ENCODE peak calls at places on chromosomes 16 and 17, in seven cellular contexts. One of them, this sample, is unnamed.

GRCh38 chr16:10744370-10745030 is 858 bp downstream of the NUBP1 start:
- DNase-seq in psoas muscle: peak
- DNase-seq in CD8-positive, alpha-beta T cell: no peak
- DNase-seq in GM12878: no peak
- DNase-seq in endodermal cell: no peak
- DNase-seq in kidney: no peak
- DNase-seq in heart left ventricle: no peak
- DNase-seq in this sample: no peak

GRCh38 chr16:31700530-31701388 is 172.8 kb upstream of the ZNF267 start:
- DNase-seq in CD8-positive, alpha-beta T cell: peak
- DNase-seq in psoas muscle: peak
- DNase-seq in GM12878: peak
- DNase-seq in endodermal cell: peak
- DNase-seq in heart left ventricle: peak
- DNase-seq in kidney: peak
- DNase-seq in this sample: peak

GRCh38 chr17:31068291-31068690 is 26.5 kb upstream of the NF1 start:
- DNase-seq in heart left ventricle: no peak
- DNase-seq in GM12878: no peak
- DNase-seq in endodermal cell: peak
- DNase-seq in CD8-positive, alpha-beta T cell: peak
- DNase-seq in psoas muscle: no peak
- DNase-seq in kidney: no peak
- DNase-seq in this sample: no peak

GRCh38 chr17:50469005-50469605 is 425 bp upstream of the CHAD start:
- DNase-seq in endodermal cell: peak
- DNase-seq in psoas muscle: peak
- DNase-seq in CD8-positive, alpha-beta T cell: no peak
- DNase-seq in kidney: peak
- DNase-seq in GM12878: no peak
- DNase-seq in heart left ventricle: no peak
- DNase-seq in this sample: peak

GRCh38 chr16:88936008-88936912 is 40.7 kb downstream of the CBFA2T3 start:
- DNase-seq in GM12878: no peak
- DNase-seq in endodermal cell: no peak
- DNase-seq in psoas muscle: no peak
- DNase-seq in kidney: no peak
- DNase-seq in heart left ventricle: no peak
- DNase-seq in CD8-positive, alpha-beta T cell: no peak
- DNase-seq in this sample: peak

GRCh38 chr16:1530883-1531637 is 2.4 kb upstream of the TMEM204 start:
- DNase-seq in heart left ventricle: peak
- DNase-seq in CD8-positive, alpha-beta T cell: no peak
- DNase-seq in endodermal cell: no peak
- DNase-seq in GM12878: no peak
- DNase-seq in kidney: peak
- DNase-seq in psoas muscle: peak
- DNase-seq in this sample: peak

GRCh38 chr17:37743875-37744632 is 805 bp downstream of the HNF1B start:
- DNase-seq in heart left ventricle: no peak
- DNase-seq in GM12878: no peak
- DNase-seq in psoas muscle: no peak
- DNase-seq in CD8-positive, alpha-beta T cell: no peak
- DNase-seq in endodermal cell: peak
- DNase-seq in kidney: peak
- DNase-seq in this sample: no peak

GRCh38 chr17:6927290-6927844 is 68.5 kb upstream of the ALOX12 start:
- DNase-seq in kidney: no peak
- DNase-seq in CD8-positive, alpha-beta T cell: no peak
- DNase-seq in psoas muscle: no peak
- DNase-seq in GM12878: no peak
- DNase-seq in heart left ventricle: no peak
- DNase-seq in endodermal cell: no peak
- DNase-seq in this sample: no peak

GRCh38 chr16:21185659-21186325 is 25.6 kb downstream of the ZP2 start:
- DNase-seq in CD8-positive, alpha-beta T cell: no peak
- DNase-seq in heart left ventricle: no peak
- DNase-seq in psoas muscle: no peak
- DNase-seq in GM12878: no peak
- DNase-seq in kidney: no peak
- DNase-seq in endodermal cell: no peak
- DNase-seq in this sample: no peak

GRCh38 chr17:17567631-17568030 is 23.9 kb downstream of the PEMT start:
- DNase-seq in GM12878: no peak
- DNase-seq in psoas muscle: peak
- DNase-seq in heart left ventricle: peak
- DNase-seq in CD8-positive, alpha-beta T cell: no peak
- DNase-seq in endodermal cell: no peak
- DNase-seq in kidney: no peak
- DNase-seq in this sample: peak

GRCh38 chr16:49183911-49184310 is 97.7 kb downstream of the CBLN1 start:
- DNase-seq in kidney: no peak
- DNase-seq in psoas muscle: no peak
- DNase-seq in endodermal cell: peak
- DNase-seq in GM12878: no peak
- DNase-seq in CD8-positive, alpha-beta T cell: no peak
- DNase-seq in heart left ventricle: no peak
- DNase-seq in this sample: no peak

GRCh38 chr16:72434159-72434558 is 262.2 kb upstream of the PMFBP1 start:
- DNase-seq in kidney: no peak
- DNase-seq in endodermal cell: no peak
- DNase-seq in CD8-positive, alpha-beta T cell: no peak
- DNase-seq in psoas muscle: no peak
- DNase-seq in GM12878: no peak
- DNase-seq in heart left ventricle: no peak
- DNase-seq in this sample: no peak

GRCh38 chr17:43020030-43020621 is 2.1 kb downstream of the VAT1 start:
- DNase-seq in kidney: peak
- DNase-seq in CD8-positive, alpha-beta T cell: no peak
- DNase-seq in endodermal cell: peak
- DNase-seq in GM12878: no peak
- DNase-seq in heart left ventricle: no peak
- DNase-seq in psoas muscle: no peak
- DNase-seq in this sample: no peak

GRCh38 chr17:80101160-80101945 is at the start of gene GAA:
- DNase-seq in CD8-positive, alpha-beta T cell: peak
- DNase-seq in GM12878: peak
- DNase-seq in heart left ventricle: peak
- DNase-seq in endodermal cell: peak
- DNase-seq in psoas muscle: peak
- DNase-seq in kidney: peak
- DNase-seq in this sample: peak

GRCh38 chr16:72673118-72673517 is 374.8 kb downstream of the ZFHX3 start:
- DNase-seq in CD8-positive, alpha-beta T cell: no peak
- DNase-seq in psoas muscle: no peak
- DNase-seq in GM12878: no peak
- DNase-seq in heart left ventricle: no peak
- DNase-seq in kidney: no peak
- DNase-seq in endodermal cell: no peak
- DNase-seq in this sample: no peak

GRCh38 chr17:79075433-79075805 is 795 bp downstream of the ENGASE start:
- DNase-seq in kidney: no peak
- DNase-seq in heart left ventricle: no peak
- DNase-seq in endodermal cell: no peak
- DNase-seq in CD8-positive, alpha-beta T cell: peak
- DNase-seq in psoas muscle: no peak
- DNase-seq in GM12878: no peak
- DNase-seq in this sample: no peak

GRCh38 chr17:14303343-14304221 is 2.7 kb downstream of the HS3ST3B1 start:
- DNase-seq in heart left ventricle: no peak
- DNase-seq in GM12878: no peak
- DNase-seq in CD8-positive, alpha-beta T cell: peak
- DNase-seq in psoas muscle: no peak
- DNase-seq in kidney: no peak
- DNase-seq in endodermal cell: peak
- DNase-seq in this sample: no peak

GRCh38 chr16:77437859-77438258 is 3.0 kb upstream of the ADAMTS18 start:
- DNase-seq in kidney: no peak
- DNase-seq in endodermal cell: no peak
- DNase-seq in heart left ventricle: no peak
- DNase-seq in psoas muscle: no peak
- DNase-seq in CD8-positive, alpha-beta T cell: no peak
- DNase-seq in GM12878: no peak
- DNase-seq in this sample: no peak

GRCh38 chr17:39922006-39922405 is 3.6 kb upstream of the GSDMB start:
- DNase-seq in kidney: no peak
- DNase-seq in CD8-positive, alpha-beta T cell: no peak
- DNase-seq in GM12878: no peak
- DNase-seq in psoas muscle: no peak
- DNase-seq in heart left ventricle: no peak
- DNase-seq in endodermal cell: no peak
- DNase-seq in this sample: no peak

GRCh38 chr17:81418710-81419332 is 23.6 kb downstream of the BAHCC1 start:
- DNase-seq in endodermal cell: no peak
- DNase-seq in heart left ventricle: no peak
- DNase-seq in GM12878: no peak
- DNase-seq in kidney: no peak
- DNase-seq in psoas muscle: no peak
- DNase-seq in CD8-positive, alpha-beta T cell: no peak
- DNase-seq in this sample: no peak

GRCh38 chr17:19269102-19269501 is 31.9 kb downstream of the EPN2 start:
- DNase-seq in kidney: no peak
- DNase-seq in endodermal cell: no peak
- DNase-seq in psoas muscle: no peak
- DNase-seq in CD8-positive, alpha-beta T cell: no peak
- DNase-seq in heart left ventricle: no peak
- DNase-seq in GM12878: no peak
- DNase-seq in this sample: no peak

GRCh38 chr17:17346428-17347233 is 43.5 kb downstream of the NT5M start:
- DNase-seq in GM12878: no peak
- DNase-seq in endodermal cell: peak
- DNase-seq in heart left ventricle: no peak
- DNase-seq in psoas muscle: no peak
- DNase-seq in CD8-positive, alpha-beta T cell: no peak
- DNase-seq in kidney: no peak
- DNase-seq in this sample: no peak

GRCh38 chr17:19294443-19294842 is 57.3 kb downstream of the EPN2 start:
- DNase-seq in heart left ventricle: no peak
- DNase-seq in kidney: no peak
- DNase-seq in psoas muscle: no peak
- DNase-seq in GM12878: no peak
- DNase-seq in endodermal cell: no peak
- DNase-seq in CD8-positive, alpha-beta T cell: no peak
- DNase-seq in this sample: no peak

GRCh38 chr17:40886090-40886489 is 1.0 kb upstream of the KRT20 start:
- DNase-seq in GM12878: no peak
- DNase-seq in psoas muscle: no peak
- DNase-seq in CD8-positive, alpha-beta T cell: no peak
- DNase-seq in heart left ventricle: no peak
- DNase-seq in endodermal cell: no peak
- DNase-seq in kidney: no peak
- DNase-seq in this sample: no peak

DNA sequence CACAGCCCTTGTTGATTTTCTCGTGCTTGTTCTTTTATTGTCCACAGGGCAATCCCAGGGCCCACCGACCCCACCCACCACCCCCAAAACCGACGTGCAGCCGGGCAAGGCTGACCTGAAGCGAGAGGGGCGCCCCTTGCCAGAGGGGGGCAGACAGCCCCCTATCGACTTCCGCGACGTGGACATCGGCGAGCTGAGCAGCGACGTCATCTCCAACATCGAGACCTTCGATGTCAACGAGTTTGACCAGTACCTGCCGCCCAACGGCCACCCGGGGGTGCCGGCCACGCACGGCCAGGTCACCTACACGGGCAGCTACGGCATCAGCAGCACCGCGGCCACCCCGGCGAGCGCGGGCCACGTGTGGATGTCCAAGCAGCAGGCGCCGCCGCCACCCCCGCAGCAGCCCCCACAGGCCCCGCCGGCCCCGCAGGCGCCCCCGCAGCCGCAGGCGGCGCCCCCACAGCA is 2.7 kb downstream of the SOX9 start:
- DNase-seq in GM12878: no peak
- DNase-seq in psoas muscle: no peak
- DNase-seq in endodermal cell: peak
- DNase-seq in heart left ventricle: no peak
- DNase-seq in kidney: no peak
- DNase-seq in CD8-positive, alpha-beta T cell: no peak
- DNase-seq in this sample: no peak
- H3K27ac ChIP-seq in GM12878: no peak
- H3K27ac ChIP-seq in psoas muscle: no peak
- H3K27ac ChIP-seq in endodermal cell: no peak
- H3K27ac ChIP-seq in heart left ventricle: no peak
- H3K27ac ChIP-seq in kidney: no peak
- H3K27ac ChIP-seq in CD8-positive, alpha-beta T cell: no peak
- H3K27ac ChIP-seq in this sample: no peak

GRCh38 chr17:1423456-1424135 is 23.6 kb upstream of the YWHAE start:
- DNase-seq in CD8-positive, alpha-beta T cell: no peak
- DNase-seq in kidney: no peak
- DNase-seq in endodermal cell: no peak
- DNase-seq in GM12878: no peak
- DNase-seq in heart left ventricle: no peak
- DNase-seq in psoas muscle: no peak
- DNase-seq in this sample: no peak
- H3K27ac ChIP-seq in CD8-positive, alpha-beta T cell: no peak
- H3K27ac ChIP-seq in kidney: no peak
- H3K27ac ChIP-seq in endodermal cell: no peak
- H3K27ac ChIP-seq in GM12878: no peak
- H3K27ac ChIP-seq in heart left ventricle: peak
- H3K27ac ChIP-seq in psoas muscle: peak
- H3K27ac ChIP-seq in this sample: peak

GRCh38 chr16:85092309-85092708 is 20.0 kb downstream of the CIBAR2 start:
- DNase-seq in endodermal cell: no peak
- DNase-seq in GM12878: no peak
- DNase-seq in heart left ventricle: no peak
- DNase-seq in kidney: no peak
- DNase-seq in CD8-positive, alpha-beta T cell: no peak
- DNase-seq in psoas muscle: no peak
- DNase-seq in this sample: no peak
- H3K27ac ChIP-seq in endodermal cell: no peak
- H3K27ac ChIP-seq in GM12878: no peak
- H3K27ac ChIP-seq in heart left ventricle: no peak
- H3K27ac ChIP-seq in kidney: no peak
- H3K27ac ChIP-seq in CD8-positive, alpha-beta T cell: no peak
- H3K27ac ChIP-seq in psoas muscle: no peak
- H3K27ac ChIP-seq in this sample: no peak

GRCh38 chr17:77462553-77463497 is 322.1 kb downstream of the SEC14L1 start:
- DNase-seq in heart left ventricle: no peak
- DNase-seq in psoas muscle: no peak
- DNase-seq in endodermal cell: no peak
- DNase-seq in GM12878: no peak
- DNase-seq in kidney: no peak
- DNase-seq in CD8-positive, alpha-beta T cell: no peak
- DNase-seq in this sample: no peak
- H3K27ac ChIP-seq in heart left ventricle: peak
- H3K27ac ChIP-seq in psoas muscle: peak
- H3K27ac ChIP-seq in endodermal cell: peak
- H3K27ac ChIP-seq in GM12878: peak
- H3K27ac ChIP-seq in kidney: no peak
- H3K27ac ChIP-seq in CD8-positive, alpha-beta T cell: peak
- H3K27ac ChIP-seq in this sample: peak